ENCODE peak calls at places on chromosomes 3 and 15, in four cellular contexts. A is K562, B is IMR-90, S is endothelial cell of umbilical vein. L is an unnamed sample. For H3K9me1, the result is how much of the 10 kb centered on the place peaks cover.

GRCh38 chr3:22016197-22016596 is 265.2 kb upstream of the ZNF385D start:
- DNase-seq in A (no peak), B (no peak), S (no peak), L (no peak)

GRCh38 chr3:5341610-5342009 is 154.1 kb downstream of the EDEM1 start:
- DNase-seq in A (no peak), B (no peak), S (no peak), L (no peak)

GRCh38 chr3:54349231-54349647 is 226.9 kb downstream of the CACNA2D3 start:
- DNase-seq in A (peak), B (no peak), S (no peak), L (no peak)

GRCh38 chr15:55703873-55704285 is 39.1 kb downstream of the PRTG start:
- DNase-seq in A (no peak), B (peak), S (no peak), L (no peak)

GRCh38 chr3:80688814-80689213 is 921.0 kb upstream of the ROBO1 start:
- DNase-seq in A (no peak), B (no peak), S (peak), L (no peak)

GRCh38 chr3:60555704-60556340 is 695.4 kb downstream of the FHIT start:
- DNase-seq in A (no peak), B (peak), S (no peak), L (peak)

GRCh38 chr3:170707899-170708298 is 122.0 kb upstream of the SLC7A14 start:
- DNase-seq in A (no peak), B (no peak), S (no peak), L (no peak)

GRCh38 chr3:195033531-195034091 is 237.3 kb downstream of the XXYLT1 start:
- DNase-seq in A (no peak), B (no peak), S (peak), L (no peak)

GRCh38 chr3:147215660-147216059 is 190.7 kb downstream of the ZIC4 start:
- DNase-seq in A (no peak), B (no peak), S (no peak), L (no peak)

GRCh38 chr3:54790046-54790445 is 137.8 kb downstream of the LRTM1 start:
- DNase-seq in A (no peak), B (no peak), S (no peak), L (no peak)

GRCh38 chr15:58110999-58111717 is 27.0 kb upstream of the AQP9 start:
- DNase-seq in A (peak), B (no peak), S (peak), L (no peak)

GRCh38 chr3:161893972-161894371 is 397.4 kb downstream of the OTOL1 start:
- DNase-seq in A (no peak), B (peak), S (no peak), L (no peak)

GRCh38 chr3:36697397-36698001 is 66.9 kb downstream of the DCLK3 start:
- DNase-seq in A (no peak), B (no peak), S (no peak), L (no peak)

GRCh38 chr3:23748398-23749110 is 57.2 kb upstream of the UBE2E1 start:
- DNase-seq in A (no peak), B (peak), S (no peak), L (no peak)

GRCh38 chr15:85108136-85108535 is 126.5 kb downstream of the PDE8A start:
- DNase-seq in A (no peak), B (no peak), S (no peak), L (no peak)

GRCh38 chr15:66389098-66389858 is 2.6 kb downstream of the MAP2K1 start:
- DNase-seq in A (no peak), B (no peak), S (no peak), L (no peak)

GRCh38 chr3:168582503-168582902 is 486.8 kb upstream of the GOLIM4 start:
- DNase-seq in A (no peak), B (no peak), S (no peak), L (no peak)

GRCh38 chr3:185916042-185916833 is 21.6 kb downstream of the TRA2B start:
- DNase-seq in A (no peak), B (no peak), S (no peak), L (no peak)

GRCh38 chr3:114405202-114405601 is 111.4 kb downstream of the TIGIT start:
- DNase-seq in A (no peak), B (no peak), S (no peak), L (no peak)

GRCh38 chr3:136209921-136210320 is 13.8 kb upstream of the MSL2 start:
- DNase-seq in A (no peak), B (peak), S (no peak), L (no peak)

GRCh38 chr3:110646496-110646895 is 425.1 kb upstream of the NECTIN3 start:
- DNase-seq in A (no peak), B (no peak), S (no peak), L (no peak)

GRCh38 chr3:38397320-38397719 is 50.7 kb downstream of the XYLB start:
- DNase-seq in A (no peak), B (peak), S (peak), L (no peak)

GRCh38 chr3:40450438-40450837 is 6.7 kb upstream of the RPL14 start:
- DNase-seq in A (no peak), B (no peak), S (no peak), L (no peak)

GRCh38 chr3:110971010-110971585 is 100.5 kb upstream of the NECTIN3 start:
- DNase-seq in A (no peak), B (no peak), S (no peak), L (no peak)

GRCh38 chr15:62962101-62962995 is 80.2 kb upstream of the TPM1 start:
- DNase-seq in A (no peak), B (no peak), S (no peak), L (no peak)

GRCh38 chr3:130728037-130728436 is 18.6 kb downstream of the PIK3R4 start:
- DNase-seq in A (no peak), B (no peak), S (peak), L (no peak)

GRCh38 chr15:40796041-40796440 is 10.8 kb upstream of the ZFYVE19 start:
- DNase-seq in A (no peak), B (no peak), S (peak), L (no peak)

GRCh38 chr3:48478631-48479555 is 25.1 kb downstream of the SHISA5 start:
- DNase-seq in A (no peak), B (no peak), S (peak), L (no peak)

GRCh38 chr3:170790591-170790990 is 79.4 kb downstream of the RPL22L1 start:
- DNase-seq in A (no peak), B (no peak), S (no peak), L (no peak)

GRCh38 chr3:171984883-171985282 is 54.5 kb upstream of the FNDC3B start:
- DNase-seq in A (no peak), B (no peak), S (no peak), L (no peak)

GRCh38 chr3:126883241-126883640 is 99.7 kb upstream of the PLXNA1 start:
- DNase-seq in A (no peak), B (peak), S (no peak), L (no peak)

GRCh38 chr15:68341851-68342336 is 64.3 kb downstream of the FEM1B start:
- DNase-seq in A (no peak), B (peak), S (no peak), L (no peak)

GRCh38 chr15:35603298-35603697 is 57.3 kb upstream of the DPH6 start:
- DNase-seq in A (no peak), B (peak), S (peak), L (no peak)

GRCh38 chr15:100292010-100292409 is 49.8 kb downstream of the ADAMTS17 start:
- DNase-seq in A (no peak), B (no peak), S (no peak), L (no peak)

GRCh38 chr3:187352581-187353575 is 15.3 kb upstream of the RTP4 start:
- DNase-seq in A (no peak), B (peak), S (no peak), L (no peak)

GRCh38 chr3:161991901-161992300 is 495.3 kb downstream of the OTOL1 start:
- DNase-seq in A (no peak), B (no peak), S (no peak), L (no peak)

DNA sequence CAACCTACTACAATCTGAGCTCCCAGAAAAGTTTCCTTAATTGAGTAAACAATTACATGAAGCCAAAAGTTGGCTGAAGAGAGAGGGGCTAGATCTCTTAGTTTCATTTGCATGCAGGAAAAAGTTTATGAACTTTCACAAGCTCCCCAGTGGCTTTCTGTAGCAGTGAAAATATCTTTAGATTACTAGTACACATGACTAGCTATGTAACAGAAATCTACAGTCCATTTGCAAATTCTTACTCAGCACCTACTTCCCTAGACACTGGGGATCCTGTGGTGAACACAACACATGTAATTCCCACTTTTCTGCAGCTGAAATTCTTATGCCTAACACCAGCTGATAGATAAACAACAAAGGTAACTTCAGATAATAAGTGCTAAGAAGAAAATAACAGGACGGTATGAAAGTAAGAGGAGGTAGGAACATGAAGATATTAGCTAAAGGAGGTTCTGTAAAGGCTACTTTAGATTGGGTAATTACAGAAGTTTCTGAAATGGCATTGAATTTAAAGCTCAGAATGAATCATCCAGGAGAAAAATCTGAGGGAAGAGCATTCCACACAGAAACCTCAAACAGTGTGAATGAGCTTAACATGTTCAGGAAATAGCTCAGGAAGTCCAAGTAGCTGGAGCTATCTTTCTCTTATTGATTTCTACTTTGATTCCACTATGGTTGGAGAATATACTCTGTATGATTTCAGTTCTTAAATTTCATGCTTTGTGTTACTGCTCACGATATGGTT is 204.8 kb downstream of the MAGI1 start:
- DNase-seq in A (no peak), B (peak), S (peak), L (no peak)
- H3K9me1 ChIP-seq in A (under half), B (under half), S (under half), L (under half)

GRCh38 chr3:154427685-154428291 is 2.2 kb downstream of the GPR149 start:
- DNase-seq in A (no peak), B (no peak), S (no peak), L (no peak)
- H3K4me3 ChIP-seq in A (no peak), B (no peak), S (no peak), L (peak)

DNA sequence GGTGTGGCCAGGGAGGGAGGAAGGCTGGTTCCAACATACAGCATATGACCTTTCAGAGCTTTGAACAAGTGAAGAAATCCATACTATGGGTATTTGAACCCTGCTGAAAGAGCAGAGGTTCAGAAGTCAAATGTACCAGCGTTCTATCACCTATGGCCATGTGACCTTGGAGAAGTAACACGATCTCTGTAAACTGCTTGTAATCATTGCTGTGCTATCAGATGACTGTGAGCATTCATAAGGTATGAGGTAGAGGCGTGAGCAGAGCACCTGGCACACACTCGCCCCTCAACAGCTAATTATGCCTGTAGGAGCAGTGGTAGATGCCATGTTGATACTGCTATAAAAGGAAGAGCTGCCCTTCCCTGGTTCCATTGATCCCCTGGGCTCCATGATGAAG is 55.2 kb downstream of the KLHL6 start:
- DNase-seq in A (no peak), B (no peak), S (no peak), L (no peak)
- H3K9me1 ChIP-seq in A (under half), B (under half), S (under half), L (under half)

DNA sequence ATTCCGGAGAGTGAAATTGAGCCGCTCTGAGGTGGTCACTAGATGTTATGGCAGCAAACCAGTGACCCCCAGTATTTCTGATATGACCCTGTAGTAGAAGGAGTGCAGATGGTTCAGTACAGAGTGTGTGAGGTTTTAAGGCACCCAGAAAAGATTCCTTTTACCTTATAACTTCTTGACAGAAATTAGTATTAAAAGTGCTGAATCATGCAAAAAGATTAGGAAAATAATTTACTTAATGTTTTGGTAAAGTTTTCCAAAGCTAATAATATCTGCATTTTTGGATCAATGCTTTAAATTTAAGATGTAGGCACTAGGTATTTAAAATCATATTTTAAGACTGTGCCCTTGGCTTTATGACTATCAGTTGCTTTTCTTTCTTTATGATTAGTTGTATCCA is 241.8 kb upstream of the TOPAZ1 start:
- DNase-seq in A (no peak), B (no peak), S (no peak), L (no peak)
- H3K4me3 ChIP-seq in A (no peak), B (no peak), S (no peak), L (peak)

DNA sequence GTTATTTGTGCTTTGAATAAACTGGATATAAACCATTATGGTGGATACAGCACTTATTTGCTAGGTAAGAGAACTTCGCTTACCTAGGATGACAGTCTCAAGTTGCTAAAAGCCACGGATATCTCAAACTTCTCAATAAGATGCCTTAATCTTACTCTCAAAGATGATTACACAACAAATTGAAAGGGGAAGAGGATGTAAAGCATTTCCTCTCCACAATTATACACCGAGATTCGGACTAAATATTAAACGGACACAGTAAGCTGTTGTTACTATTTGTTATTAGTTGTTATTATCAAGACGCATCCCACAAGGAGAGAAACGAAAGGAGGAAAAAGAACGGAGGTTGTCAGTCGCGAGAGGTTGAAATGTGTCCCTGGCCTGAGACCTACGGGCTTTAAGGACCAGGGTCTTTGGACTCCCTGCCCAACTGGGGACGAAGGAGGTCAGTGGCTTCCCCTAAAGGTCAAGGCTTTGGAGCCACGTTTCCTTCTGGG is 647 bp downstream of the ZNF106 start:
- DNase-seq in A (no peak), B (peak), S (peak), L (no peak)
- H3K9me1 ChIP-seq in A (under half), B (under half), S (under half), L (under half)

DNA sequence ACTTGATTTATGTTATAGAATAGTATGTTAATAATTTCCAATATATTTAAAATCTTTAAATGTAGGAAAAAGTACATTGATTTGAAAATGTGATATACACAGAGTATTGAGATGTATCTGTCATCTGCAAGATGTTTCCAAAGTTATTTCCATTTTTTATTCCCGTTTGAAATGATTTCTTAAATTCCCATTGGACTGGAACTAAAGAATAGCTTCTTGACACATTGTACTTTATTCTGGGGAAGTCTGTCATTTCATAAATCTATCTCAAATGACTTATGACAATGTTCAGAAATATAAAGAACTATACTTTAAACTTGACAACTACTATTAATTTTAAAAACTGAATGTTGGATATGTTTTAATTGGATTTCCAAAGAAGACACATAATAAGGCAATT is 489.6 kb downstream of the ROBO2 start:
- DNase-seq in A (no peak), B (no peak), S (no peak), L (no peak)
- H3K4me3 ChIP-seq in A (no peak), B (no peak), S (no peak), L (no peak)

DNA sequence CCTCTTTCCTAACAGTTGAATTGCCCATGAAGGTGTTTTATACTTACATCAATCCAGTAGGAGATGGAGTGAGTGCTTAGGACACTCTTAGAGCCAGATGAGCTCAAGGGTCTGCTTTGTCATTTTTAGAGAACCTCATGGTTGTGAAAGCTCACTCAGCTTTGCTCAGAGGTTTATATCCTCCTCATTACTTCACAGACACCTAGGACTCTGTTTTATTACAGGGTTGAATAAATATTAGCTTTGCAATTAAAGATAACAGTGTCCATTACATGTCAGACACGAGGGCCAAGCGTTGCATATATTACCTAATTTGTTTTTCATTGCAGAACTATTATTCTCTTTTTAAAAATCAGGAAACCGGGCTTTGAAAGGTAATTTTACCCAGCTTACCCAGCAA is 16.2 kb downstream of the MAP6D1 start:
- DNase-seq in A (no peak), B (no peak), S (no peak), L (no peak)
- H3K9me1 ChIP-seq in A (under half), B (under half), S (under half), L (under half)

DNA sequence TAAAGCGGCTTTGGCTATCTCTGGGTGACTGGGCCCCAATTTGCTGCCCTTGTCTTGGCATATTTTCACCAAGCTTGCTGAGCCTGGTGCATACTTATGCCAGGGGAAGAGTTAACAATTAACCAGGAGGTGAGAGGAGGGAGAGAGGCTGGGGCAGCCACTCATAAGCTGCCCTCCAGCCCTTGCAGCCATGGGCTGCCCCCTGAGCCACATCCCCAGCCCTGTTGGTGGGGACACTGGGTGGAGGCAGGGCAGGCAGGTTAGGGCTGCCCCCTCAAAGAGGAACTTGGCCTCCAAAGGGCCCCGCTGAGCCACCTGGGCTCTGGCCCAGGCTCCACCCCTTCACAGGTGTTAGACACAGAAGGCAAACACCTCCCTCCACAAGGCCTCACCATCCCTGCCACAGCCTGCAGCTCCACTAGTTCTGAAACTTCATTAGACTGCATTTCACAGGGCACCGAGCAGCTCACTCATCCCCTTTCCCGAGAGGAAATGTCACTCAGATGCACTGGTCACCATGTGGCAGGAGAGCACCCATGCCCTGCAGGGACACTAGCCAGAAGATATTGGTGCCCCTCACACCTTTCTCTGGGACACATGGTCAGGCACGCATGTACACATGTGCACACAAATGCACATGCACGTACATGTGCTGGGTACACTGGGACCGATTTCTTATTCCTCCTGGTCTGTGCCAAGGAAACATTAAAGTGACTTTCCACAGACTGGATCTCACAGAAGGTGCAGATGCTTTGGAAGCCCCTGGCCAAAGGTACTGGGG is 20.2 kb downstream of the AMOTL2 start:
- DNase-seq in A (no peak), B (no peak), S (no peak), L (no peak)
- H3K4me3 ChIP-seq in A (no peak), B (no peak), S (no peak), L (no peak)

GRCh38 chr3:15638193-15638890 is 36.8 kb downstream of the BTD start:
- DNase-seq in A (no peak), B (peak), S (peak), L (no peak)

GRCh38 chr3:15634671-15635661 is 33.4 kb downstream of the BTD start:
- DNase-seq in A (no peak), B (peak), S (peak), L (no peak)

GRCh38 chr3:15636028-15636709 is 34.6 kb downstream of the BTD start:
- DNase-seq in A (no peak), B (peak), S (peak), L (no peak)

GRCh38 chr3:15638891-15639262 is 37.3 kb downstream of the BTD start:
- DNase-seq in A (no peak), B (no peak), S (peak), L (no peak)

GRCh38 chr3:15637131-15637951 is 35.8 kb downstream of the BTD start:
- DNase-seq in A (no peak), B (no peak), S (peak), L (no peak)
- H3K9me1 ChIP-seq in A (under half), B (under half), S (under half), L (under half)

L was measured in keratinocyte.